ENCODE peak calls at places on chromosomes 2 and 18, in five cellular contexts. P is AML-193; K is activated CD4-positive, alpha-beta T cell treated with anti-CD3 and anti-CD28 coated beads, Interleukin-2, amount 50 U/mL, for 48 hours; C is GM04504; D is EL. H is an unnamed sample.

GRCh38 chr18:28032177-28032576 is 144.8 kb downstream of the CDH2 start:
- DNase-seq in D (peak), P (no peak), C (no peak), K (no peak), H (no peak)

GRCh38 chr2:229408356-229408755 is 137.3 kb upstream of the PID1 start:
- DNase-seq in C (peak), D (peak), P (peak), K (no peak), H (no peak)

GRCh38 chr18:48752928-48753327 is 197.8 kb downstream of the SMAD7 start:
- DNase-seq in P (no peak), D (no peak), C (no peak), K (no peak), H (no peak)

GRCh38 chr18:31499157-31499524 is 1.2 kb downstream of the DSG2 start:
- DNase-seq in C (no peak), D (no peak), K (no peak), P (no peak), H (no peak)

GRCh38 chr18:35862115-35862640 is 110.3 kb upstream of the RMP24 start:
- DNase-seq in K (no peak), C (no peak), D (no peak), P (no peak), H (no peak)

GRCh38 chr2:72893594-72894319 is 6.5 kb downstream of the SPR start:
- DNase-seq in D (peak), K (peak), P (no peak), C (peak), H (no peak)

GRCh38 chr2:231411871-231412615 is 16.5 kb downstream of the B3GNT7 start:
- DNase-seq in K (peak), P (peak), C (peak), D (peak), H (peak)

GRCh38 chr2:4674007-4674406 is 970.6 kb downstream of the DCDC2C start:
- DNase-seq in K (peak), C (no peak), P (no peak), D (no peak), H (no peak)

GRCh38 chr18:59155140-59155539 is 15.5 kb downstream of the SEC11C start:
- DNase-seq in K (no peak), D (peak), P (no peak), C (peak), H (no peak)

GRCh38 chr2:3114406-3115185 is 263.0 kb downstream of the EIPR1 start:
- DNase-seq in K (no peak), P (no peak), D (no peak), C (no peak), H (no peak)

GRCh38 chr18:35128675-35129074 is 87.5 kb downstream of the MAPRE2 start:
- DNase-seq in P (no peak), C (no peak), K (no peak), D (no peak), H (no peak)

GRCh38 chr18:48657446-48658120 is 118.8 kb downstream of the CTIF start:
- DNase-seq in C (no peak), K (no peak), P (no peak), D (no peak), H (no peak)

GRCh38 chr2:28463893-28464292 is 32.0 kb upstream of the PLB1 start:
- DNase-seq in K (no peak), D (no peak), P (peak), C (no peak), H (no peak)

GRCh38 chr2:205909194-205909572 is 176.8 kb downstream of the INO80D start:
- DNase-seq in C (no peak), K (no peak), P (no peak), D (no peak), H (no peak)

GRCh38 chr2:134218414-134218813 is 35.5 kb upstream of the MGAT5 start:
- DNase-seq in K (no peak), D (no peak), C (no peak), P (no peak), H (no peak)

GRCh38 chr2:139529045-139529444 is 748.9 kb upstream of the NXPH2 start:
- DNase-seq in K (no peak), C (no peak), P (no peak), D (no peak), H (no peak)

GRCh38 chr2:42792087-42792582 is 248 bp downstream of the HAAO start:
- DNase-seq in C (no peak), D (no peak), K (no peak), P (peak), H (no peak)